ENCODE peak calls at places on chromosomes 11 and 22, in six cellular contexts. C, U, J, I, A and Y are unnamed samples.

GRCh38 chr11:125062196-125062930 is 742 bp upstream of the SLC37A2 start:
- DNase-seq in J (no peak), U (no peak), I (peak; percentile 15), A (no peak), C (peak; percentile 55), Y (no peak)

GRCh38 chr22:42269407-42270177 is 861 bp downstream of the TCF20 start:
- DNase-seq in J (peak; percentile 64), I (peak; percentile 92), U (no peak), C (peak; percentile 69), A (peak; percentile 29), Y (peak; percentile 60)

GRCh38 chr11:126355926-126356897 is 726 bp downstream of the ST3GAL4 start:
- DNase-seq in U (peak; percentile 55), C (peak; percentile 25), I (no peak), A (no peak), J (peak; percentile 52), Y (no peak)

GRCh38 chr11:17915500-17916143 is 97.2 kb downstream of the SERGEF start:
- DNase-seq in I (no peak), J (no peak), A (no peak), C (no peak), U (no peak), Y (no peak)

GRCh38 chr11:124080319-124081001 is 34.8 kb upstream of the VWA5A start:
- DNase-seq in A (no peak), I (no peak), J (peak; percentile 17), C (peak; percentile 66), U (no peak), Y (no peak)

GRCh38 chr11:85941380-85941973 is 86.3 kb downstream of the CCDC83 start:
- DNase-seq in C (peak; percentile 39), J (peak; percentile 50), I (no peak), U (peak; percentile 11), A (peak; percentile 71), Y (no peak)

GRCh38 chr11:49995559-49995958 is 13.2 kb upstream of the OR4C12 start:
- DNase-seq in J (peak; percentile 54), C (no peak), I (no peak), A (peak; percentile 77), U (peak; percentile 4), Y (no peak)

GRCh38 chr11:27266125-27266524 is 96.9 kb downstream of the CCDC34 start:
- DNase-seq in I (no peak), C (no peak), J (no peak), U (no peak), A (no peak), Y (no peak)

GRCh38 chr22:46710842-46711241 is 27.2 kb downstream of the CERK start:
- DNase-seq in I (no peak), C (no peak), J (no peak), U (no peak), A (no peak), Y (no peak)

GRCh38 chr11:22076215-22076930 is 116.5 kb upstream of the ANO5 start:
- DNase-seq in I (no peak), J (no peak), A (no peak), C (no peak), U (no peak), Y (no peak)

GRCh38 chr22:26364066-26365015 is 64.7 kb upstream of the ASPHD2 start:
- DNase-seq in C (peak; percentile 51), A (peak; percentile 70), J (peak; percentile 74), U (peak; percentile 14), I (no peak), Y (no peak)

GRCh38 chr11:91396243-91397133 is 828.1 kb upstream of the FAT3 start:
- DNase-seq in U (no peak), J (peak; percentile 17), I (no peak), A (peak; percentile 56), C (peak; percentile 3), Y (no peak)

GRCh38 chr11:132456735-132457328 is 1075.5 kb downstream of the OPCML start:
- DNase-seq in C (no peak), U (no peak), A (no peak), I (no peak), J (no peak), Y (no peak)

GRCh38 chr11:102831709-102832492 is 11.5 kb downstream of the MMP3 start:
- DNase-seq in I (no peak), C (no peak), A (no peak), J (no peak), U (no peak), Y (no peak)

GRCh38 chr11:9796854-9797253 is 133.0 kb downstream of the SWAP70 start:
- DNase-seq in I (no peak), U (no peak), A (no peak), J (no peak), C (no peak), Y (no peak)

GRCh38 chr22:44182591-44183588 is 2.2 kb downstream of the PARVG start:
- DNase-seq in U (no peak), J (no peak), C (no peak), A (no peak), I (peak; percentile 81), Y (no peak)

GRCh38 chr22:45199723-45200122 is 36.0 kb downstream of the NUP50 start:
- DNase-seq in U (no peak), J (no peak), A (no peak), I (peak; percentile 67), C (no peak), Y (no peak)

GRCh38 chr11:47285969-47286770 is 16.2 kb downstream of the MADD start:
- DNase-seq in A (no peak), C (no peak), U (no peak), J (no peak), I (no peak), Y (no peak)

GRCh38 chr11:121347094-121347493 is 54.5 kb downstream of the SC5D start:
- DNase-seq in U (no peak), C (no peak), I (no peak), A (no peak), J (no peak), Y (no peak)

GRCh38 chr22:29263791-29264216 is 4.0 kb downstream of the RHBDD3 start:
- DNase-seq in A (no peak), C (no peak), J (no peak), U (no peak), I (no peak), Y (no peak)

GRCh38 chr11:75263944-75264349 is 23.4 kb downstream of the TPBGL start:
- DNase-seq in J (no peak), A (no peak), I (peak; percentile 71), C (no peak), U (no peak), Y (no peak)

GRCh38 chr11:94708642-94709041 is 59.5 kb upstream of the AMOTL1 start:
- DNase-seq in A (no peak), C (no peak), J (no peak), I (no peak), U (no peak), Y (no peak)

GRCh38 chr22:38238519-38239051 is 34.2 kb downstream of the TMEM184B start:
- DNase-seq in I (no peak), J (no peak), C (no peak), U (peak; percentile 55), A (no peak), Y (no peak)

GRCh38 chr11:100515087-100515486 is 172.0 kb upstream of the ARHGAP42 start:
- DNase-seq in A (no peak), J (no peak), U (no peak), C (peak; percentile 15), I (no peak), Y (no peak)

GRCh38 chr11:58165504-58166106 is 23.3 kb upstream of the OR9Q2 start:
- DNase-seq in J (no peak), U (no peak), I (no peak), C (no peak), A (no peak), Y (no peak)

GRCh38 chr22:24706050-24706449 is 68.5 kb downstream of the PIWIL3 start:
- DNase-seq in C (no peak), A (no peak), I (no peak), J (no peak), U (no peak), Y (no peak)

GRCh38 chr11:78203184-78203583 is 14.5 kb downstream of the USP35 start:
- DNase-seq in I (no peak), U (no peak), A (no peak), J (no peak), C (no peak), Y (no peak)

GRCh38 chr11:94178331-94178730 is 49.7 kb downstream of the PANX1 start:
- DNase-seq in A (no peak), I (no peak), C (no peak), J (no peak), U (no peak), Y (no peak)

GRCh38 chr22:39106326-39106725 is 9.3 kb downstream of the APOBEC3H start:
- DNase-seq in U (no peak), C (no peak), J (no peak), A (no peak), I (no peak), Y (no peak)

GRCh38 chr11:32890843-32891656 is 1.6 kb upstream of the QSER1 start:
- DNase-seq in J (no peak), U (no peak), I (no peak), C (no peak), A (peak; percentile 82), Y (no peak)

GRCh38 chr11:95545116-95545875 is 244.3 kb downstream of the FAM76B start:
- DNase-seq in U (no peak), C (no peak), A (no peak), I (no peak), J (no peak), Y (no peak)

GRCh38 chr11:96054870-96055705 is 131.2 kb upstream of the MTMR2 start:
- DNase-seq in C (peak; percentile 43), J (no peak), A (peak; percentile 74), U (no peak), I (no peak), Y (no peak)

GRCh38 chr22:30079952-30080533 is at the start of gene HORMAD2:
- DNase-seq in J (no peak), I (peak; percentile 86), C (no peak), U (no peak), A (no peak), Y (peak; percentile 22)

GRCh38 chr11:45859661-45860140 is 12.4 kb downstream of the CRY2 start:
- DNase-seq in J (peak; percentile 89), C (peak; percentile 83), A (peak; percentile 87), U (peak; percentile 95), I (peak; percentile 97), Y (no peak)

GRCh38 chr22:31977939-31978338 is 33.6 kb downstream of the YWHAH start:
- DNase-seq in J (no peak), I (no peak), C (no peak), U (no peak), A (no peak), Y (no peak)

GRCh38 chr11:83819936-83820549 is 533.9 kb upstream of the CCDC90B start:
- DNase-seq in I (no peak), J (peak; percentile 45), C (peak; percentile 64), A (peak; percentile 82), U (no peak), Y (no peak)

GRCh38 chr11:108122166-108122628 is 830 bp downstream of the ACAT1 start:
- DNase-seq in A (peak; percentile 51), J (peak; percentile 7), U (no peak), C (no peak), I (no peak), Y (no peak)

GRCh38 chr11:85752201-85752889 is 58.6 kb downstream of the SYTL2 start:
- DNase-seq in U (no peak), I (no peak), J (no peak), C (no peak), A (no peak), Y (no peak)

GRCh38 chr11:120197254-120197891 is 13.5 kb upstream of the OAF start:
- DNase-seq in J (no peak), I (peak; percentile 74), U (no peak), A (no peak), C (no peak), Y (no peak)